ENCODE peak calls at places on chromosome 11, in seven cellular contexts. O is mucosa of descending colon, K is upper lobe of left lung, R is mammary epithelial cell, D is neural progenitor cell, J is IMR-90, T is thoracic aorta. V is an unnamed sample.

GRCh38 chr11:17250561-17251350 is 25.8 kb upstream of the NUCB2 start:
- DNase-seq in K (no peak), R (peak; percentile 11), T (no peak), D (no peak), J (peak; percentile 22), O (no peak), V (no peak)

GRCh38 chr11:119339581-119340334 is 925 bp downstream of the C1QTNF5 start:
- DNase-seq in O (peak; percentile 78), T (no peak), R (no peak), J (no peak), D (peak; percentile 94), K (peak; percentile 70), V (peak; percentile 82)

GRCh38 chr11:94954753-94955152 is 18.6 kb downstream of the CWC15 start:
- DNase-seq in R (no peak), K (no peak), T (no peak), J (no peak), D (no peak), O (no peak), V (no peak)

GRCh38 chr11:128667873-128668272 is 26.0 kb upstream of the FLI1 start:
- DNase-seq in D (no peak), J (peak; percentile 54), O (no peak), T (no peak), R (no peak), K (no peak), V (no peak)

GRCh38 chr11:8209208-8209807 is 40.5 kb upstream of the RIC3 start:
- DNase-seq in T (no peak), D (no peak), J (no peak), O (peak; percentile 54), K (no peak), R (no peak), V (no peak)

GRCh38 chr11:86291466-86292262 is 10.4 kb upstream of the HIKESHI start:
- DNase-seq in O (peak; percentile 37), K (no peak), D (peak; percentile 75), J (peak; percentile 55), T (no peak), R (peak; percentile 70), V (no peak)

GRCh38 chr11:125626381-125626950 is 1.5 kb downstream of the CHEK1 start:
- DNase-seq in D (no peak), T (no peak), J (peak; percentile 16), R (no peak), K (no peak), O (no peak), V (no peak)

GRCh38 chr11:119030029-119030328 is 698 bp downstream of the SLC37A4 start:
- DNase-seq in T (no peak), J (no peak), K (no peak), D (no peak), O (no peak), R (no peak), V (no peak)

GRCh38 chr11:110317516-110317932 is 21.1 kb upstream of the RDX start:
- DNase-seq in O (no peak), K (no peak), T (no peak), R (peak; percentile 33), D (no peak), J (peak; percentile 49), V (no peak)

GRCh38 chr11:3341298-3341697 is 37.6 kb downstream of the ZNF195 start:
- DNase-seq in K (peak; percentile 38), T (no peak), D (peak; percentile 77), J (no peak), O (peak; percentile 83), R (peak; percentile 27), V (no peak)

GRCh38 chr11:66852466-66853241 is 4.2 kb upstream of the LRFN4 start:
- DNase-seq in D (no peak), J (no peak), T (no peak), K (no peak), R (no peak), O (no peak), V (peak; percentile 19)

GRCh38 chr11:102930451-102930850 is 25.1 kb downstream of the MMP13 start:
- DNase-seq in D (no peak), J (no peak), K (no peak), R (no peak), T (no peak), O (no peak), V (no peak)

GRCh38 chr11:18775492-18776292 is 15.9 kb downstream of the PTPN5 start:
- DNase-seq in K (peak; percentile 60), J (peak; percentile 31), R (peak; percentile 31), D (peak; percentile 86), O (peak; percentile 77), T (no peak), V (peak; percentile 68)

GRCh38 chr11:119188887-119189286 is 3.6 kb downstream of the NHERF4 start:
- DNase-seq in D (no peak), T (no peak), K (no peak), O (no peak), J (no peak), R (no peak), V (no peak)

GRCh38 chr11:2516276-2517015 is 71.6 kb downstream of the KCNQ1 start:
- DNase-seq in J (no peak), O (peak; percentile 20), D (peak; percentile 1), R (no peak), T (no peak), K (peak; percentile 15), V (peak; percentile 11)

GRCh38 chr11:66834539-66834845 is 8.7 kb upstream of the RCE1 start:
- DNase-seq in D (no peak), J (no peak), R (no peak), T (no peak), O (no peak), K (no peak), V (no peak)

GRCh38 chr11:32597914-32598313 is 14.3 kb downstream of the EIF3M start:
- DNase-seq in T (no peak), D (peak; percentile 57), R (no peak), K (no peak), J (no peak), O (no peak), V (no peak)

GRCh38 chr11:69293819-69294505 is at the start of gene MYEOV:
- DNase-seq in T (no peak), O (peak; percentile 90), J (no peak), D (peak; percentile 29), R (peak; percentile 59), K (peak; percentile 52), V (no peak)

GRCh38 chr11:41274831-41275230 is 184.6 kb downstream of the LRRC4C start:
- DNase-seq in K (no peak), T (no peak), D (no peak), O (no peak), R (no peak), J (no peak), V (no peak)

GRCh38 chr11:66851698-66852465 is 5.0 kb upstream of the LRFN4 start:
- DNase-seq in O (peak; percentile 53), D (peak; percentile 30), T (no peak), R (no peak), J (no peak), K (no peak), V (no peak)

GRCh38 chr11:84552791-84553190 is 1074.4 kb downstream of the DLG2 start:
- DNase-seq in J (no peak), R (no peak), O (no peak), D (no peak), T (no peak), K (no peak), V (no peak)

GRCh38 chr11:104327864-104328513 is 164.0 kb upstream of the PDGFD start:
- DNase-seq in J (peak; percentile 2), R (no peak), T (no peak), O (no peak), K (no peak), D (no peak), V (no peak)

GRCh38 chr11:128458316-128458715 is 129.0 kb downstream of the ETS1 start:
- DNase-seq in R (peak; percentile 78), T (no peak), K (no peak), D (no peak), O (no peak), J (peak; percentile 97), V (no peak)

GRCh38 chr11:74306440-74307175 is 4.8 kb downstream of the P4HA3 start:
- DNase-seq in O (no peak), K (no peak), D (no peak), J (no peak), T (no peak), R (no peak), V (no peak)

GRCh38 chr11:74310857-74311256 is 583 bp downstream of the P4HA3 start:
- DNase-seq in O (no peak), R (no peak), K (no peak), J (no peak), D (no peak), T (no peak), V (no peak)

GRCh38 chr11:74311352-74311926 is at the start of gene P4HA3:
- DNase-seq in T (no peak), D (peak; percentile 84), O (peak; percentile 87), R (peak; percentile 38), K (peak; percentile 69), J (peak; percentile 28), V (peak; percentile 78)

GRCh38 chr11:74312321-74312720 is 881 bp upstream of the P4HA3 start:
- DNase-seq in J (no peak), D (no peak), R (peak; percentile 11), O (no peak), T (no peak), K (no peak), V (no peak)

DNA sequence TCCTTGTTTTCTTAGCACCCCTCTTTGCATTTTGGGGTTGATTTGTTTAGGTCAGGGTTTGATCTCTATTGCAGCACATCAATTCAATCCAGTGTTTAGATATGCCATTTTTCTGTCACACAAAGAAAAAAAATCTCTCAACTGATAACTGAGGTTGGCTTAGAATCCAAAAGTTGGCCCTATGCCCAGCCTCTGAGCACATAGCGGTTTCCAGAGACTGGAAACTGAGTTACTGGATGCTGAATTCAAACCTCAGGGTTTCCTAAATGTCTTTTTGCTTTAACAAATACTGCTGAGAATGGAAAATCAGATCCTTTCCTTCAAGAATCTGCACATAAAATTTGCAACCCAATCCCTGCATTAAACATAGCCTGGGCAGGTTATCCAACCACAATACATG is 4.0 kb downstream of the P4HA3 start:
- DNase-seq in O (no peak), K (no peak), J (peak; percentile 68), R (no peak), D (no peak), T (no peak), V (peak; percentile 20)
- H3K36me3 ChIP-seq in O (no peaks in the 10 kb centered on the region), K (no peaks in the 10 kb centered on the region), J (no peaks in the 10 kb centered on the region), R (no peaks in the 10 kb centered on the region), D (no peaks in the 10 kb centered on the region), T (no peaks in the 10 kb centered on the region), V (no peaks in the 10 kb centered on the region)

GRCh38 chr11:108609681-108610080 is 16.1 kb upstream of the EXPH5 start:
- DNase-seq in K (no peak), R (peak; percentile 69), D (no peak), J (peak; percentile 35), O (no peak), T (no peak), V (no peak)
- H3K36me3 ChIP-seq in K (no peaks in the 10 kb centered on the region), R (no peaks in the 10 kb centered on the region), D (no peaks in the 10 kb centered on the region), J (no peaks in the 10 kb centered on the region), O (no peaks in the 10 kb centered on the region), T (no peaks in the 10 kb centered on the region), V (no peaks in the 10 kb centered on the region)

GRCh38 chr11:15815246-15816209 is 540.8 kb downstream of the SOX6 start:
- DNase-seq in O (peak; percentile 25), J (no peak), K (no peak), T (no peak), D (no peak), R (peak; percentile 51), V (no peak)
- H3K36me3 ChIP-seq in O (no peaks in the 10 kb centered on the region), J (no peaks in the 10 kb centered on the region), K (no peaks in the 10 kb centered on the region), T (no peaks in the 10 kb centered on the region), D (no peaks in the 10 kb centered on the region), R (no peaks in the 10 kb centered on the region), V (no peaks in the 10 kb centered on the region)

DNA sequence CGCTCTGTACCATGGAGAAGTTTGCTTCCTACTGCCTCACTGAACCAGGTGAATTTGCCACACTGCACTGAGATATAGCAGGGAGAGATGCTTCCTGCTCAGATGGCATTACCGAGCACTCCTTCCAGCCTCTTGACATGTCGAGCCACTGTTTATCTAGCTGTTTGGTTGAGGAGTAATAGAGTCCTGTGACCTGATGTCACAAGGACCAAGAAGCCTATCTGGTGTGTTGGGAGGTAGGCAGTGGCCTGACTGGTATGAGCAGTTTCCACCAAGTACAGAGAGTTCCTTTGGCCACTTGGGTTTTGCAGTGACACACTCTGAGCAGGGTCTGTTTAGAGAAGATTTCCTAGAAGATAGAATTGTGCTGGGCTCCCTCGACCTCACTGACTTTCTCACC is 5.2 kb downstream of the ACAD8 start:
- DNase-seq in K (peak; percentile 46), O (no peak), J (no peak), R (no peak), D (no peak), T (no peak), V (no peak)
- H3K36me3 ChIP-seq in K (peaks cover 69% of the 10 kb centered on the region), O (peaks cover 2% of the 10 kb centered on the region), J (peaks cover 42% of the 10 kb centered on the region), R (peaks cover 7% of the 10 kb centered on the region), D (no peaks in the 10 kb centered on the region), T (peaks cover 46% of the 10 kb centered on the region), V (peaks cover 36% of the 10 kb centered on the region)

V was measured in right lobe of liver.